ENCODE peak calls at places on chromosomes 12 and 14, in seven cellular contexts. One of them, this sample, is unnamed.

GRCh38 chr14:74275265-74275841 is 27.4 kb downstream of the ABCD4 start:
- DNase-seq in IMR-90: peak
- DNase-seq in H9: no peak
- DNase-seq in neuronal stem cell: no peak
- DNase-seq in mesenchymal stem cell: peak
- DNase-seq in trophoblast cell: peak
- DNase-seq in H1: no peak
- DNase-seq in this sample: no peak

GRCh38 chr12:66962316-66962715 is 283.4 kb upstream of the GRIP1 start:
- DNase-seq in IMR-90: no peak
- DNase-seq in H9: no peak
- DNase-seq in neuronal stem cell: no peak
- DNase-seq in mesenchymal stem cell: no peak
- DNase-seq in trophoblast cell: no peak
- DNase-seq in H1: no peak
- DNase-seq in this sample: no peak

GRCh38 chr14:104393898-104394605 is 185.5 kb upstream of the C14orf180 start:
- DNase-seq in IMR-90: no peak
- DNase-seq in H9: peak
- DNase-seq in neuronal stem cell: no peak
- DNase-seq in mesenchymal stem cell: no peak
- DNase-seq in trophoblast cell: no peak
- DNase-seq in H1: no peak
- DNase-seq in this sample: no peak

GRCh38 chr14:77376380-77376770 is 519 bp downstream of the TMED8 start:
- DNase-seq in IMR-90: no peak
- DNase-seq in H9: peak
- DNase-seq in neuronal stem cell: peak
- DNase-seq in mesenchymal stem cell: peak
- DNase-seq in trophoblast cell: no peak
- DNase-seq in H1: no peak
- DNase-seq in this sample: peak

GRCh38 chr14:75549169-75549568 is 26.9 kb downstream of the BATF start:
- DNase-seq in IMR-90: no peak
- DNase-seq in H9: no peak
- DNase-seq in neuronal stem cell: no peak
- DNase-seq in mesenchymal stem cell: no peak
- DNase-seq in trophoblast cell: no peak
- DNase-seq in H1: no peak
- DNase-seq in this sample: no peak

GRCh38 chr12:12172106-12172511 is 94.7 kb downstream of the LRP6 start:
- DNase-seq in IMR-90: peak
- DNase-seq in H9: no peak
- DNase-seq in neuronal stem cell: no peak
- DNase-seq in mesenchymal stem cell: peak
- DNase-seq in trophoblast cell: peak
- DNase-seq in H1: no peak
- DNase-seq in this sample: no peak

GRCh38 chr12:19039515-19039914 is 90.0 kb upstream of the PLEKHA5 start:
- DNase-seq in IMR-90: no peak
- DNase-seq in H9: no peak
- DNase-seq in neuronal stem cell: no peak
- DNase-seq in mesenchymal stem cell: no peak
- DNase-seq in trophoblast cell: peak
- DNase-seq in H1: no peak
- DNase-seq in this sample: no peak

GRCh38 chr12:109773384-109774011 is 59.7 kb downstream of the TRPV4 start:
- DNase-seq in IMR-90: no peak
- DNase-seq in H9: peak
- DNase-seq in neuronal stem cell: no peak
- DNase-seq in mesenchymal stem cell: no peak
- DNase-seq in trophoblast cell: peak
- DNase-seq in H1: no peak
- DNase-seq in this sample: no peak

GRCh38 chr12:49109631-49110172 is 945 bp downstream of the LMBR1L start:
- DNase-seq in IMR-90: no peak
- DNase-seq in H9: no peak
- DNase-seq in neuronal stem cell: no peak
- DNase-seq in mesenchymal stem cell: peak
- DNase-seq in trophoblast cell: no peak
- DNase-seq in H1: no peak
- DNase-seq in this sample: no peak

GRCh38 chr12:9319044-9319841 is 111.0 kb upstream of the PZP start:
- DNase-seq in IMR-90: no peak
- DNase-seq in H9: no peak
- DNase-seq in neuronal stem cell: no peak
- DNase-seq in mesenchymal stem cell: no peak
- DNase-seq in trophoblast cell: no peak
- DNase-seq in H1: no peak
- DNase-seq in this sample: no peak

GRCh38 chr12:9098463-9099026 is 17.2 kb downstream of the A2M start:
- DNase-seq in IMR-90: no peak
- DNase-seq in H9: no peak
- DNase-seq in neuronal stem cell: no peak
- DNase-seq in mesenchymal stem cell: no peak
- DNase-seq in trophoblast cell: no peak
- DNase-seq in H1: no peak
- DNase-seq in this sample: no peak

GRCh38 chr12:46144433-46144832 is 124.4 kb downstream of the SLC38A1 start:
- DNase-seq in IMR-90: no peak
- DNase-seq in H9: no peak
- DNase-seq in neuronal stem cell: no peak
- DNase-seq in mesenchymal stem cell: no peak
- DNase-seq in trophoblast cell: no peak
- DNase-seq in H1: no peak
- DNase-seq in this sample: no peak

GRCh38 chr12:76784600-76785051 is 20.7 kb downstream of the ZDHHC17 start:
- DNase-seq in IMR-90: peak
- DNase-seq in H9: no peak
- DNase-seq in neuronal stem cell: no peak
- DNase-seq in mesenchymal stem cell: no peak
- DNase-seq in trophoblast cell: peak
- DNase-seq in H1: no peak
- DNase-seq in this sample: peak

GRCh38 chr12:48615681-48616080 is 45.8 kb upstream of the LALBA start:
- DNase-seq in IMR-90: no peak
- DNase-seq in H9: no peak
- DNase-seq in neuronal stem cell: no peak
- DNase-seq in mesenchymal stem cell: no peak
- DNase-seq in trophoblast cell: no peak
- DNase-seq in H1: no peak
- DNase-seq in this sample: no peak

GRCh38 chr12:96571101-96571862 is 81.9 kb downstream of the CFAP54 start:
- DNase-seq in IMR-90: no peak
- DNase-seq in H9: no peak
- DNase-seq in neuronal stem cell: no peak
- DNase-seq in mesenchymal stem cell: no peak
- DNase-seq in trophoblast cell: no peak
- DNase-seq in H1: no peak
- DNase-seq in this sample: no peak

GRCh38 chr14:100389497-100390104 is 66.5 kb downstream of the SLC25A47 start:
- DNase-seq in IMR-90: no peak
- DNase-seq in H9: no peak
- DNase-seq in neuronal stem cell: no peak
- DNase-seq in mesenchymal stem cell: no peak
- DNase-seq in trophoblast cell: no peak
- DNase-seq in H1: no peak
- DNase-seq in this sample: no peak

GRCh38 chr12:54306925-54307731 is 6.3 kb upstream of the NFE2 start:
- DNase-seq in IMR-90: no peak
- DNase-seq in H9: peak
- DNase-seq in neuronal stem cell: no peak
- DNase-seq in mesenchymal stem cell: no peak
- DNase-seq in trophoblast cell: no peak
- DNase-seq in H1: no peak
- DNase-seq in this sample: no peak

DNA sequence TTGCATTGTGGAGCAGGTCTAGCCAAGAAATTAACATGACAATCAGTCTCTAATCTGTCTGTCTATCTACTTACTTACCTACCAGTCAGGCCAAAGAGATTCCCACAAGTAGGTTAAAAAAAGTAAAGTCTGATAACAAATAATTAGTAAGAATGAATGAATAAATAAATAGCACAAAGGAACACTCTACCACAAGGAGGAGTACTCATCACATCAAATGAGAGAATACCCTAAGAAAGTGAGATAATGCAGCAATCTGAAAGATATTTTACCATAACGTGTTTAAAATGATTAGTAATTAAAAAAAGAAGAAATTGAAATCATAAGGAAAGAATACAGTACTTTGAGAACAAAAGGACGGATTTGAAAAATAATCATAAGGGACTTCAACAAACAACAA is 187.2 kb downstream of the SYNE2 start:
- DNase-seq in IMR-90: peak
- DNase-seq in H9: no peak
- DNase-seq in neuronal stem cell: no peak
- DNase-seq in mesenchymal stem cell: peak
- DNase-seq in trophoblast cell: no peak
- DNase-seq in H1: no peak
- DNase-seq in this sample: peak
- H2BK5ac ChIP-seq in IMR-90: no peak
- H2BK5ac ChIP-seq in H9: no peak
- H2BK5ac ChIP-seq in neuronal stem cell: no peak
- H2BK5ac ChIP-seq in mesenchymal stem cell: no peak
- H2BK5ac ChIP-seq in trophoblast cell: no peak
- H2BK5ac ChIP-seq in H1: no peak
- H2BK5ac ChIP-seq in this sample: no peak

DNA sequence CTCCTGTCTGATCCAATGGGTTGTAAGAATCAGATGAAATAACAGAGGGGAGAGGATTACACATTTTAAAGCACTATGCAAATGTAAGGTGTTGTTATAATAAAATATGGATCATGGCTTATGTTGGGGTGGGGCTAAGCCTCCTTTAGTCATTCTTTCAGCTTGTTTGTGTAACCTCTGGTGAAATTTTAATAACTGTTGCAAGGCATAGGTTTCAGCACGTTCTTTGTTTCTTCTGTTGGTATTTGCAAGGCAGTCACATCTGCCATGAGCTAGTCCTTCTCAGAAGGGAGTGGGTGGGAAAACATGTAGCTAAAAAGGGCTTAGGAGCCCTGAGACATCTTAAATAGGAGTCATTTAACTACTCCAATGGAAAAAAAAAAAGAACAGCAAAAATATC is 74.8 kb upstream of the FRMD6 start:
- DNase-seq in IMR-90: peak
- DNase-seq in H9: no peak
- DNase-seq in neuronal stem cell: no peak
- DNase-seq in mesenchymal stem cell: no peak
- DNase-seq in trophoblast cell: no peak
- DNase-seq in H1: no peak
- DNase-seq in this sample: no peak
- H3K4ac ChIP-seq in IMR-90: no peak
- H3K4ac ChIP-seq in H9: no peak
- H3K4ac ChIP-seq in neuronal stem cell: no peak
- H3K4ac ChIP-seq in mesenchymal stem cell: no peak
- H3K4ac ChIP-seq in trophoblast cell: no peak
- H3K4ac ChIP-seq in H1: no peak
- H3K4ac ChIP-seq in this sample: no peak

GRCh38 chr12:120489018-120489417 is 6.9 kb upstream of the DYNLL1 start:
- DNase-seq in IMR-90: peak
- DNase-seq in H9: no peak
- DNase-seq in neuronal stem cell: no peak
- DNase-seq in mesenchymal stem cell: no peak
- DNase-seq in trophoblast cell: no peak
- DNase-seq in H1: no peak
- DNase-seq in this sample: no peak
- H2BK5ac ChIP-seq in IMR-90: no peak
- H2BK5ac ChIP-seq in H9: no peak
- H2BK5ac ChIP-seq in neuronal stem cell: no peak
- H2BK5ac ChIP-seq in mesenchymal stem cell: no peak
- H2BK5ac ChIP-seq in trophoblast cell: no peak
- H2BK5ac ChIP-seq in H1: no peak
- H2BK5ac ChIP-seq in this sample: no peak

GRCh38 chr14:58415636-58416559 is 11.4 kb downstream of the TIMM9 start:
- DNase-seq in IMR-90: no peak
- DNase-seq in H9: no peak
- DNase-seq in neuronal stem cell: no peak
- DNase-seq in mesenchymal stem cell: no peak
- DNase-seq in trophoblast cell: no peak
- DNase-seq in H1: no peak
- DNase-seq in this sample: no peak

GRCh38 chr14:58414845-58415244 is 12.5 kb downstream of the TIMM9 start:
- DNase-seq in IMR-90: no peak
- DNase-seq in H9: no peak
- DNase-seq in neuronal stem cell: no peak
- DNase-seq in mesenchymal stem cell: no peak
- DNase-seq in trophoblast cell: no peak
- DNase-seq in H1: no peak
- DNase-seq in this sample: peak
- H3K4ac ChIP-seq in IMR-90: no peak
- H3K4ac ChIP-seq in H9: no peak
- H3K4ac ChIP-seq in neuronal stem cell: no peak
- H3K4ac ChIP-seq in mesenchymal stem cell: no peak
- H3K4ac ChIP-seq in trophoblast cell: no peak
- H3K4ac ChIP-seq in H1: no peak
- H3K4ac ChIP-seq in this sample: no peak

GRCh38 chr14:66074546-66074945 is 411.6 kb upstream of the CCDC196 start:
- DNase-seq in IMR-90: no peak
- DNase-seq in H9: no peak
- DNase-seq in neuronal stem cell: peak
- DNase-seq in mesenchymal stem cell: no peak
- DNase-seq in trophoblast cell: peak
- DNase-seq in H1: no peak
- DNase-seq in this sample: no peak

GRCh38 chr14:66069830-66070541 is 416.2 kb upstream of the CCDC196 start:
- DNase-seq in IMR-90: no peak
- DNase-seq in H9: no peak
- DNase-seq in neuronal stem cell: no peak
- DNase-seq in mesenchymal stem cell: no peak
- DNase-seq in trophoblast cell: peak
- DNase-seq in H1: no peak
- DNase-seq in this sample: peak

GRCh38 chr14:66066991-66067788 is 419.0 kb upstream of the CCDC196 start:
- DNase-seq in IMR-90: no peak
- DNase-seq in H9: no peak
- DNase-seq in neuronal stem cell: no peak
- DNase-seq in mesenchymal stem cell: no peak
- DNase-seq in trophoblast cell: no peak
- DNase-seq in H1: no peak
- DNase-seq in this sample: no peak

GRCh38 chr14:66072190-66072905 is 413.8 kb upstream of the CCDC196 start:
- DNase-seq in IMR-90: no peak
- DNase-seq in H9: no peak
- DNase-seq in neuronal stem cell: no peak
- DNase-seq in mesenchymal stem cell: no peak
- DNase-seq in trophoblast cell: peak
- DNase-seq in H1: no peak
- DNase-seq in this sample: peak

GRCh38 chr14:66070542-66071319 is 415.4 kb upstream of the CCDC196 start:
- DNase-seq in IMR-90: no peak
- DNase-seq in H9: peak
- DNase-seq in neuronal stem cell: peak
- DNase-seq in mesenchymal stem cell: peak
- DNase-seq in trophoblast cell: peak
- DNase-seq in H1: peak
- DNase-seq in this sample: peak
- H2BK5ac ChIP-seq in IMR-90: no peak
- H2BK5ac ChIP-seq in H9: no peak
- H2BK5ac ChIP-seq in neuronal stem cell: no peak
- H2BK5ac ChIP-seq in mesenchymal stem cell: no peak
- H2BK5ac ChIP-seq in trophoblast cell: no peak
- H2BK5ac ChIP-seq in H1: no peak
- H2BK5ac ChIP-seq in this sample: no peak

This sample was measured in mesendoderm.